ENCODE peak calls at places on chromosomes 11 and 22, in four cellular contexts. E, V, Y and J are unnamed samples.

GRCh38 chr11:120344302-120345004 is 8.2 kb downstream of the ARHGEF12 start:
- DNase-seq in E (no peak), V (no peak), Y (peak; percentile 78), J (no peak)

GRCh38 chr11:86931965-86932332 is 23.2 kb downstream of the FZD4 start:
- DNase-seq in E (no peak), V (no peak), Y (no peak), J (no peak)

GRCh38 chr11:60718524-60719316 is 5.8 kb upstream of the MS4A18 start:
- DNase-seq in E (no peak), V (no peak), Y (no peak), J (no peak)

GRCh38 chr11:29018631-29019030 is 910.4 kb downstream of the METTL15 start:
- DNase-seq in E (no peak), V (no peak), Y (no peak), J (no peak)

GRCh38 chr11:115222218-115222862 is 281.9 kb downstream of the CADM1 start:
- DNase-seq in E (no peak), V (peak; percentile 59), Y (peak; percentile 65), J (no peak)

GRCh38 chr11:13669544-13670488 is 1.3 kb downstream of the FAR1 start:
- DNase-seq in E (no peak), V (no peak), Y (no peak), J (no peak)

GRCh38 chr11:112694813-112695212 is 266.4 kb upstream of the NCAM1 start:
- DNase-seq in E (no peak), V (no peak), Y (no peak), J (no peak)

GRCh38 chr11:128328955-128329551 is 258.3 kb downstream of the ETS1 start:
- DNase-seq in E (no peak), V (no peak), Y (peak; percentile 59), J (no peak)

GRCh38 chr11:116794851-116795250 is 3.2 kb upstream of the APOA5 start:
- DNase-seq in E (no peak), V (no peak), Y (no peak), J (no peak)

GRCh38 chr11:83025267-83025704 is 46.4 kb downstream of the RAB30 start:
- DNase-seq in E (no peak), V (no peak), Y (no peak), J (peak; percentile 38)

GRCh38 chr11:134119094-134119493 is 50.2 kb downstream of the JAM3 start:
- DNase-seq in E (no peak), V (no peak), Y (no peak), J (no peak)

GRCh38 chr22:42856865-42857704 is at the start of gene ARFGAP3:
- DNase-seq in E (peak; percentile 94), V (peak; percentile 97), Y (peak; percentile 96), J (peak; percentile 88)

GRCh38 chr22:42857845-42858481 is 890 bp upstream of the ARFGAP3 start:
- DNase-seq in E (no peak), V (no peak), Y (no peak), J (no peak)

GRCh38 chr22:38454361-38455062 is 487 bp downstream of the KCNJ4 start:
- DNase-seq in E (no peak), V (peak; percentile 67), Y (peak; percentile 39), J (no peak)

GRCh38 chr11:131137046-131137445 is 220.8 kb upstream of the SNX19 start:
- DNase-seq in E (no peak), V (no peak), Y (no peak), J (no peak)

GRCh38 chr11:79100093-79100704 is 340.6 kb downstream of the TENM4 start:
- DNase-seq in E (peak; percentile 62), V (peak; percentile 86), Y (no peak), J (peak; percentile 68)

GRCh38 chr11:36763187-36763586 is 165.2 kb upstream of the RAG2 start:
- DNase-seq in E (no peak), V (no peak), Y (no peak), J (no peak)

GRCh38 chr22:41619979-41620645 is 731 bp downstream of the DESI1 start:
- DNase-seq in E (peak; percentile 57), V (peak; percentile 86), Y (peak; percentile 38), J (peak; percentile 62)

GRCh38 chr22:19143967-19144400 is 467 bp downstream of the ESS2 start:
- DNase-seq in E (no peak), V (no peak), Y (peak; percentile 39), J (no peak)

GRCh38 chr22:32396255-32396654 is 15.8 kb downstream of the RTCB start:
- DNase-seq in E (no peak), V (no peak), Y (no peak), J (no peak)

GRCh38 chr11:47005441-47005840 is 68.9 kb downstream of the CSTPP1 start:
- DNase-seq in E (no peak), V (no peak), Y (no peak), J (no peak)

DNA sequence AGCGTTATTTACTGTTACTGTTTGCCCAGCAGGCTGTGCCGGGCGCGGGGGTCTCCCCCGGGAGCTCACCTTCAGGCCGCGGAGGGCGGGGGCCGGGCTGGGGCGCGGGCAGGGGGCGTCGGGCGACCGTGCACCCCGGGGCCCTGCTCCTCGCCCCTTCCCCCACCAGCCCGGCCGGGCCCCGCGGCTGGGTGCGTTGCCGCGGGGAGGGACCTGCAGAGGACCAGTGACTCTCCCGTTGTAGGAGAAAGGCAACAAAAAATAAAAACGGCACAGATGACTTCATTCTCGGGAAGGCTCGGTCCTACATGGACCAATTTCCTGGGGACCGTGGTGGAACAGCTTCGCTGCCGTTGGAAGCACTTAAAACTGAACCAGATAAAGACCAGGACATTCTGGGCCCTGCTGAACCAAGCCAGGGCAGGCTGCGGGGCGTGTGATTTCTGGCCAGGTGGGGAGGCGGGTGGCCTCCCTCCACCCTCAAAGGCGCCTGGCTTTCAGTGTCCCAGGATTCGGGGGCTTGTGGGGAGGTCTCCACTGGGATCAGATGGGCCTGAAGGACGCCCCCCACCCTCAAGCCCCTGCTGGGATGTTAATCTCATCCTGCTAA is 57.3 kb downstream of the IGLL1 start:
- DNase-seq in E (no peak), V (no peak), Y (no peak), J (no peak)
- H3K4me1 ChIP-seq in E (no peaks in the 10 kb centered on the region), V (peaks cover 17% of the 10 kb centered on the region), Y (peaks cover 12% of the 10 kb centered on the region), J (peaks cover 38% of the 10 kb centered on the region)

DNA sequence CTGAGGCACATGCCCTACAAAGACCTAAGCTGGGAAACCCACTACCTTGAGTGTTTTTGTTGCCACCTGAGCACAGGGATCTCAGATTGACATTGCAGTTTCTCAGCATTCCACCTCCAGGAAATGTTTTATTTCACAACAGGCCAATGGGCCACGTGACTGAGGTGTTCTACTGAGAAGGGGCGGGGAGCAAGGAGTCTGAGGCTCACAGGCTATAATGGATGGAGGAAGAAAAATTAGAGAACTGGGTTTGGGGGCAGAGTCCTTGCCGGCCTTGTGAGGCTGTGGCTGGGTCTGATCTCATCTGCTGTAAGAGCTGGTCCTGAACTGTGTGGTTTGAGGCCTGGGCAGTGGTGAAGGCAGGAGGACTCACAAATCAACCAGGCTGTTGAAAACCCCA is 40.7 kb downstream of the ZNF202 start:
- DNase-seq in E (no peak), V (no peak), Y (no peak), J (no peak)
- H3K4me1 ChIP-seq in E (no peaks in the 10 kb centered on the region), V (no peaks in the 10 kb centered on the region), Y (no peaks in the 10 kb centered on the region), J (peaks cover 4% of the 10 kb centered on the region)

GRCh38 chr11:68342459-68343158 is 30.2 kb downstream of the LRP5 start:
- DNase-seq in E (peak; percentile 79), V (peak; percentile 92), Y (no peak), J (peak; percentile 95)
- H3K4me1 ChIP-seq in E (peaks cover 2% of the 10 kb centered on the region), V (no peaks in the 10 kb centered on the region), Y (peaks cover 25% of the 10 kb centered on the region), J (peaks cover 66% of the 10 kb centered on the region)

DNA sequence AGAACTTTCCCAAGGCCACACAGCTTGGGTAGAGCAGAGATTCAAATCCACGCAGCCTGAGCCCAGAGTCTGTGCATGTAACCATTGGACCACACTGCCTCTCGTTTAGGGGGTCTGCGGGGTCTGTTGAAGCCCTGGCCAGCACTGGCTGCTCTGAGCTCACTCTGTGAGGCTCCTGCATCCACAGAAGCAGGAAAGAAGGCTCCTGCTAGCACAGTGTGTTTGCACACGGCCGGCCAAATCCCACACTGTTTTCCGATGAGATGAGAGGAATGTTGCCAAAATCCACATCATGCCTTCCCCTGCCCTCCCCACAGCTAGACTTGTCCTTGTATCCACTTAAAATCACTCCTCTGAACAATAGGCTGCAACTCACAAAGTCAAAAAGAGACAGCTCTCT is 10.6 kb upstream of the SLC22A12 start:
- DNase-seq in E (no peak), V (no peak), Y (no peak), J (no peak)
- H3K4me1 ChIP-seq in E (no peaks in the 10 kb centered on the region), V (no peaks in the 10 kb centered on the region), Y (no peaks in the 10 kb centered on the region), J (no peaks in the 10 kb centered on the region)

GRCh38 chr11:69462106-69463045 is 19.1 kb upstream of the LINC01488 start:
- DNase-seq in E (no peak), V (no peak), Y (no peak), J (no peak)

GRCh38 chr11:69460540-69461257 is 20.8 kb upstream of the LINC01488 start:
- DNase-seq in E (no peak), V (no peak), Y (no peak), J (no peak)

GRCh38 chr11:69461272-69461962 is 20.0 kb upstream of the LINC01488 start:
- DNase-seq in E (no peak), V (no peak), Y (no peak), J (no peak)

GRCh38 chr11:69456712-69457111 is 24.8 kb upstream of the LINC01488 start:
- DNase-seq in E (no peak), V (no peak), Y (no peak), J (no peak)

DNA sequence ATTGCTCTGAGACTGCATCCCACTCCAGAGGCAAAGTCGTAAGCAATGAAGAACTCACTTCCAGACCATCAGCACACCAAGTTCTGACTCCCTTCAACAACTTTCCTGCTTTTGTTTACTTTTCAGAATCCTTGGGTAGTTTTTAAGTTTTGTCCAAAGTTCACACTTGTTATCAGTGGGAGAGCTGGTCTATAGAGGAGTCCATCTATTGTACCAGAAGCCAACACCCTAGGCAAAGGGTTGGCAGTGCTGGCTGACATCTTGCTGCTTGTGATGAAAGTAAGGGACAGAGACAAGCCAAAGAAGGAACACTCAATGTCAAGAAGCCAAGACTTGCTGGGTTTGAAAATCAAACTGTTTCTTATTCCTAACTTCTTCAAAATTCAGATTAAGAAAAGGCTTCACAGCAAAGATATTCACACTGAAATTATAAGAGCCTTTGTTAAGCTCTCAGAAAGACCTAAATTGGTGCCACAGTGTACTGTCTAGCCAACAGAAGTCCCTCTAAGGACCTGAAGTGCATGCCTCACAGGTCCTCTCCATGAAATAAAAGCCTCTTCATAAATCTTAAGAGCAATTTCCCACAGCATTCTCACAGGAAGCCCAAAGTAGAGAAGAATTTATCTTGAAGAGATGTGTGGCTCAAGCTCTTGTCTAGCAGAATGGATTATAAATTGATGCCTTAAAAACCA is 21.5 kb upstream of the LINC01488 start:
- DNase-seq in E (no peak), V (no peak), Y (no peak), J (peak; percentile 51)
- H3K4me1 ChIP-seq in E (no peaks in the 10 kb centered on the region), V (no peaks in the 10 kb centered on the region), Y (no peaks in the 10 kb centered on the region), J (peaks cover 31% of the 10 kb centered on the region)

GRCh38 chr22:22702159-22702873 is 57.9 kb downstream of the GGTLC2 start:
- DNase-seq in E (peak; percentile 58), V (peak; percentile 79), Y (no peak), J (no peak)

GRCh38 chr22:22697377-22698120 is 53.1 kb downstream of the GGTLC2 start:
- DNase-seq in E (peak; percentile 53), V (peak; percentile 69), Y (no peak), J (no peak)

GRCh38 chr22:22702874-22703570 is 58.6 kb downstream of the GGTLC2 start:
- DNase-seq in E (no peak), V (no peak), Y (no peak), J (no peak)

GRCh38 chr22:22698263-22698750 is 53.9 kb downstream of the GGTLC2 start:
- DNase-seq in E (no peak), V (no peak), Y (no peak), J (no peak)

DNA sequence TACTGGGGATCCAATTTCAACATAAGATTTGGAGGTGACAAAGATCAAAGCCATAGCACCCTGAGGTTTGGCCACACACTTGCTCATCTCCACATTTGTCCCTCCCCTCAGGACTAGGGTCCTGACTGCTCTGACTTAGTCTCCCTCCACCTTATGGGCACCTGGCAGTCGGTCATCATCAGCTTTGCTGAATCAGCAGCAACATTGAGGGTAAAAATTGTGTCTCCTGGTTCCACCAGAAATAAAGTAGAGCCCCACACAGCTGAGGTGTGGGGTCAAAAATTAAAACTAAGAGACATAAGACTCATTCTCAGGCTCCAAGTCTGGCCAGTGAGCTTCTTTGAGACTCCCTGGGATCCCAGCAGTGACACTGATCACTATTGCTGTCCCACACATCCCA is 56.2 kb downstream of the GGTLC2 start:
- DNase-seq in E (no peak), V (peak; percentile 7), Y (no peak), J (no peak)
- H3K4me1 ChIP-seq in E (no peaks in the 10 kb centered on the region), V (no peaks in the 10 kb centered on the region), Y (no peaks in the 10 kb centered on the region), J (no peaks in the 10 kb centered on the region)